ENCODE peak calls at places on chromosomes 11 and 22, in eight cellular contexts. One of them, this sample, is unnamed.

GRCh38 chr22:49619301-49619700 is 208.4 kb downstream of the BRD1 start:
- DNase-seq in A549: no peak
- DNase-seq in neural progenitor cell: no peak
- DNase-seq in dorsolateral prefrontal cortex: peak; percentile 32
- DNase-seq in IMR-90: no peak
- DNase-seq in ovary: peak; percentile 2
- DNase-seq in AG04450: no peak
- DNase-seq in BJ: no peak
- DNase-seq in this sample: no peak

GRCh38 chr22:49828599-49828965 is 909 bp upstream of the BRD1 start:
- DNase-seq in A549: no peak
- DNase-seq in neural progenitor cell: no peak
- DNase-seq in dorsolateral prefrontal cortex: no peak
- DNase-seq in IMR-90: no peak
- DNase-seq in ovary: no peak
- DNase-seq in AG04450: no peak
- DNase-seq in BJ: no peak
- DNase-seq in this sample: no peak

GRCh38 chr11:123231263-123231662 is 36.2 kb upstream of the CLMP start:
- DNase-seq in A549: peak; percentile 38
- DNase-seq in neural progenitor cell: no peak
- DNase-seq in dorsolateral prefrontal cortex: no peak
- DNase-seq in IMR-90: peak; percentile 86
- DNase-seq in ovary: no peak
- DNase-seq in AG04450: no peak
- DNase-seq in BJ: peak; percentile 57
- DNase-seq in this sample: no peak

GRCh38 chr11:1151366-1152315 is 6.1 kb upstream of the MUC5AC start:
- DNase-seq in A549: no peak
- DNase-seq in neural progenitor cell: no peak
- DNase-seq in dorsolateral prefrontal cortex: no peak
- DNase-seq in IMR-90: no peak
- DNase-seq in ovary: no peak
- DNase-seq in AG04450: no peak
- DNase-seq in BJ: no peak
- DNase-seq in this sample: no peak

GRCh38 chr11:103987631-103988594 is 48.5 kb upstream of the DDI1 start:
- DNase-seq in A549: no peak
- DNase-seq in neural progenitor cell: peak; percentile 54
- DNase-seq in dorsolateral prefrontal cortex: no peak
- DNase-seq in IMR-90: peak; percentile 17
- DNase-seq in ovary: no peak
- DNase-seq in AG04450: no peak
- DNase-seq in BJ: no peak
- DNase-seq in this sample: no peak

GRCh38 chr11:7004482-7004881 is 15.7 kb downstream of the ZNF214 start:
- DNase-seq in A549: no peak
- DNase-seq in neural progenitor cell: no peak
- DNase-seq in dorsolateral prefrontal cortex: no peak
- DNase-seq in IMR-90: peak; percentile 86
- DNase-seq in ovary: no peak
- DNase-seq in AG04450: no peak
- DNase-seq in BJ: peak; percentile 39
- DNase-seq in this sample: no peak

GRCh38 chr11:94524293-94524692 is 12.0 kb downstream of the C11orf97 start:
- DNase-seq in A549: no peak
- DNase-seq in neural progenitor cell: no peak
- DNase-seq in dorsolateral prefrontal cortex: no peak
- DNase-seq in IMR-90: no peak
- DNase-seq in ovary: no peak
- DNase-seq in AG04450: no peak
- DNase-seq in BJ: no peak
- DNase-seq in this sample: no peak

GRCh38 chr11:68312117-68312779 is at the start of gene LRP5:
- DNase-seq in A549: no peak
- DNase-seq in neural progenitor cell: peak; percentile 73
- DNase-seq in dorsolateral prefrontal cortex: no peak
- DNase-seq in IMR-90: peak; percentile 10
- DNase-seq in ovary: peak; percentile 63
- DNase-seq in AG04450: no peak
- DNase-seq in BJ: no peak
- DNase-seq in this sample: no peak

GRCh38 chr11:114137054-114137453 is 77.5 kb downstream of the ZBTB16 start:
- DNase-seq in A549: no peak
- DNase-seq in neural progenitor cell: no peak
- DNase-seq in dorsolateral prefrontal cortex: no peak
- DNase-seq in IMR-90: no peak
- DNase-seq in ovary: no peak
- DNase-seq in AG04450: no peak
- DNase-seq in BJ: no peak
- DNase-seq in this sample: no peak

GRCh38 chr22:40391417-40391816 is 21.0 kb downstream of the SGSM3 start:
- DNase-seq in A549: no peak
- DNase-seq in neural progenitor cell: no peak
- DNase-seq in dorsolateral prefrontal cortex: no peak
- DNase-seq in IMR-90: peak; percentile 18
- DNase-seq in ovary: no peak
- DNase-seq in AG04450: no peak
- DNase-seq in BJ: no peak
- DNase-seq in this sample: no peak

GRCh38 chr11:104812416-104812815 is 85.8 kb downstream of the CASP12 start:
- DNase-seq in A549: no peak
- DNase-seq in neural progenitor cell: no peak
- DNase-seq in dorsolateral prefrontal cortex: no peak
- DNase-seq in IMR-90: no peak
- DNase-seq in ovary: no peak
- DNase-seq in AG04450: no peak
- DNase-seq in BJ: no peak
- DNase-seq in this sample: no peak

GRCh38 chr11:68397256-68397655 is 63.3 kb upstream of the PPP6R3 start:
- DNase-seq in A549: no peak
- DNase-seq in neural progenitor cell: no peak
- DNase-seq in dorsolateral prefrontal cortex: no peak
- DNase-seq in IMR-90: no peak
- DNase-seq in ovary: no peak
- DNase-seq in AG04450: no peak
- DNase-seq in BJ: no peak
- DNase-seq in this sample: no peak

GRCh38 chr22:29343313-29343805 is 27.9 kb upstream of the RASL10A start:
- DNase-seq in A549: no peak
- DNase-seq in neural progenitor cell: peak; percentile 18
- DNase-seq in dorsolateral prefrontal cortex: peak; percentile 77
- DNase-seq in IMR-90: peak; percentile 40
- DNase-seq in ovary: no peak
- DNase-seq in AG04450: no peak
- DNase-seq in BJ: peak; percentile 43
- DNase-seq in this sample: no peak

GRCh38 chr22:29345932-29346331 is 30.4 kb upstream of the RASL10A start:
- DNase-seq in A549: no peak
- DNase-seq in neural progenitor cell: no peak
- DNase-seq in dorsolateral prefrontal cortex: no peak
- DNase-seq in IMR-90: peak; percentile 4
- DNase-seq in ovary: no peak
- DNase-seq in AG04450: no peak
- DNase-seq in BJ: no peak
- DNase-seq in this sample: no peak

GRCh38 chr22:29342577-29343312 is 27.2 kb upstream of the RASL10A start:
- DNase-seq in A549: no peak
- DNase-seq in neural progenitor cell: no peak
- DNase-seq in dorsolateral prefrontal cortex: no peak
- DNase-seq in IMR-90: no peak
- DNase-seq in ovary: no peak
- DNase-seq in AG04450: no peak
- DNase-seq in BJ: no peak
- DNase-seq in this sample: no peak

GRCh38 chr22:29342177-29342576 is 26.7 kb upstream of the RASL10A start:
- DNase-seq in A549: no peak
- DNase-seq in neural progenitor cell: no peak
- DNase-seq in dorsolateral prefrontal cortex: no peak
- DNase-seq in IMR-90: no peak
- DNase-seq in ovary: no peak
- DNase-seq in AG04450: no peak
- DNase-seq in BJ: no peak
- DNase-seq in this sample: no peak

GRCh38 chr22:29344137-29344536 is 28.6 kb upstream of the RASL10A start:
- DNase-seq in A549: peak; percentile 31
- DNase-seq in neural progenitor cell: no peak
- DNase-seq in dorsolateral prefrontal cortex: no peak
- DNase-seq in IMR-90: peak; percentile 79
- DNase-seq in ovary: no peak
- DNase-seq in AG04450: no peak
- DNase-seq in BJ: peak; percentile 84
- DNase-seq in this sample: peak; percentile 66
- H3K4me3 ChIP-seq in A549: no peak overlapping the region
- H3K4me3 ChIP-seq in neural progenitor cell: no peak overlapping the region
- H3K4me3 ChIP-seq in dorsolateral prefrontal cortex: no peak overlapping the region
- H3K4me3 ChIP-seq in IMR-90: no peak overlapping the region
- H3K4me3 ChIP-seq in ovary: no peak overlapping the region
- H3K4me3 ChIP-seq in AG04450: no peak overlapping the region
- H3K4me3 ChIP-seq in BJ: no peak overlapping the region
- H3K4me3 ChIP-seq in this sample: no peak overlapping the region

DNA sequence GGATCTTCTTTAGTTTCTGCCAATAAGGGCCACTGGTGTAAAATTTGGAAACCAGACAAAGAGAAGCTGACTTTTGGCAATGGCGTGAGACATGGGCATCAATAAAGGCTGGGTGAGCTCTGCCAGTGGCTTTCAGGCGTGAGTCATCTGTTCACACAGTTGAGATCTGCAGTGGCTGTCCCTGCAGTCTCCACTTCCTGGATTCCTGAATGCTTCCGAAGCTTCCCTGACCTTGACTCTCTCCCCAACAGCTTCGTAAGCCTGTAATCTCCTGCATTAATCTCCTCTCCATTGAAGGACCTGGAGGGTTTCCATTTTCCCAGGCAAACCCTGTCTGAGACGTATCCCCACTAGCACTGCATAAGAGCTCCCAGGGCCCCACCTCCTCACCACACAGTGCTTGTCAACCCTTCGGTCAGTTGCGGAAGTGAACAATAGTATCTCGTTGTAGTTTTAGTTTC is 574.7 kb downstream of the TBC1D22A start:
- DNase-seq in A549: peak; percentile 73
- DNase-seq in neural progenitor cell: no peak
- DNase-seq in dorsolateral prefrontal cortex: no peak
- DNase-seq in IMR-90: peak; percentile 87
- DNase-seq in ovary: peak; percentile 31
- DNase-seq in AG04450: peak; percentile 42
- DNase-seq in BJ: peak; percentile 32
- DNase-seq in this sample: no peak
- H3K4me3 ChIP-seq in A549: peak overlapping the region; percentile 17
- H3K4me3 ChIP-seq in neural progenitor cell: no peak overlapping the region
- H3K4me3 ChIP-seq in dorsolateral prefrontal cortex: peak overlapping the region; percentile 38
- H3K4me3 ChIP-seq in IMR-90: peak overlapping the region; percentile 32
- H3K4me3 ChIP-seq in ovary: no peak overlapping the region
- H3K4me3 ChIP-seq in AG04450: peak overlapping the region; percentile 39
- H3K4me3 ChIP-seq in BJ: no peak overlapping the region
- H3K4me3 ChIP-seq in this sample: no peak overlapping the region

DNA sequence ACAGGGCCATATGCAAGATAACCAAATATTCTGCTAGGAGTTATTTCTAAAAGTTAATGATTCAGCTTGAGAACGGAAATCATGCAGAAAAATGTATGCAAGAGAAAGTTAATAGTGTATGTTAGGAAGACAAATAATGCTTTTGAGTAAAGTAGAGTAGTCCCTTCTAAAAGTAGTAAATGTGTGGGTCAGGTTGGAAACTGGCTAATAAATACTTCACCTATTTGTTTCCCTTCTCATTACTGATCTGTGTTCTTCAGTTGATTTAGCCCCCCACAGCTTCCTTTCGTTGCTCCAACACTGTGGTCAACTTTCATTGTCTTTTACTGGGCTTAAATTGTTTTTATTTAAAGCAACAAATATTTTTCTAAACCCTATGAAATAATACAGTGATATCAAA is 444.2 kb downstream of the CNTN5 start:
- DNase-seq in A549: no peak
- DNase-seq in neural progenitor cell: no peak
- DNase-seq in dorsolateral prefrontal cortex: no peak
- DNase-seq in IMR-90: no peak
- DNase-seq in ovary: no peak
- DNase-seq in AG04450: no peak
- DNase-seq in BJ: no peak
- DNase-seq in this sample: no peak
- H3K4me3 ChIP-seq in A549: no peak overlapping the region
- H3K4me3 ChIP-seq in neural progenitor cell: no peak overlapping the region
- H3K4me3 ChIP-seq in dorsolateral prefrontal cortex: no peak overlapping the region
- H3K4me3 ChIP-seq in IMR-90: no peak overlapping the region
- H3K4me3 ChIP-seq in ovary: no peak overlapping the region
- H3K4me3 ChIP-seq in AG04450: no peak overlapping the region
- H3K4me3 ChIP-seq in BJ: no peak overlapping the region
- H3K4me3 ChIP-seq in this sample: no peak overlapping the region

DNA sequence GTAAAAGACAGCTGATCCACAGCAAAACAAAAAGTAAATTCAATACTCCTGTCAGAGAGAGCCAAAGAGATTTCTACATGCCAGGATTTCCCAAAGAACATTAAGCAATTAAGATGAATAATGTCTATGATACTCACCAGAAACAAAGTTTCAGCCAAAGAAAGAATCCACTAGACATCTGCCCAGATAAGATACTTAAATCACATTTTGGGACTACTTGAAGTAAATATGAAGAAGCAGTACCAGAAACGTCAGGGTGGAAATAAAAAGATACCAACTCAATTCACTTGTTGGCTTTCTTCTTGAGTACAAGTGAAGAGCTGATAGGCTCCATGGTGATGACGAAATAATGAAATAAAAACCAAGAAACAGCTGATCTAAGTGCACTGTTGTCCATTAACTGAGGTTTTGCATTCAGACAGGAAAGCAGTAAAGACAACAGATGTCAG is 31.6 kb upstream of the ARHGAP32 start:
- DNase-seq in A549: no peak
- DNase-seq in neural progenitor cell: no peak
- DNase-seq in dorsolateral prefrontal cortex: no peak
- DNase-seq in IMR-90: peak; percentile 45
- DNase-seq in ovary: no peak
- DNase-seq in AG04450: no peak
- DNase-seq in BJ: peak; percentile 26
- DNase-seq in this sample: no peak
- H3K4me3 ChIP-seq in A549: no peak overlapping the region
- H3K4me3 ChIP-seq in neural progenitor cell: no peak overlapping the region
- H3K4me3 ChIP-seq in dorsolateral prefrontal cortex: no peak overlapping the region
- H3K4me3 ChIP-seq in IMR-90: no peak overlapping the region
- H3K4me3 ChIP-seq in ovary: no peak overlapping the region
- H3K4me3 ChIP-seq in AG04450: no peak overlapping the region
- H3K4me3 ChIP-seq in BJ: no peak overlapping the region
- H3K4me3 ChIP-seq in this sample: no peak overlapping the region

GRCh38 chr11:2382927-2383822 is 6.1 kb downstream of the CD81 start:
- DNase-seq in A549: no peak
- DNase-seq in neural progenitor cell: no peak
- DNase-seq in dorsolateral prefrontal cortex: no peak
- DNase-seq in IMR-90: peak; percentile 63
- DNase-seq in ovary: peak; percentile 60
- DNase-seq in AG04450: no peak
- DNase-seq in BJ: no peak
- DNase-seq in this sample: no peak
- H3K4me3 ChIP-seq in A549: no peak overlapping the region
- H3K4me3 ChIP-seq in neural progenitor cell: no peak overlapping the region
- H3K4me3 ChIP-seq in dorsolateral prefrontal cortex: peak overlapping the region; percentile 25
- H3K4me3 ChIP-seq in IMR-90: no peak overlapping the region
- H3K4me3 ChIP-seq in ovary: peak overlapping the region; percentile 3
- H3K4me3 ChIP-seq in AG04450: no peak overlapping the region
- H3K4me3 ChIP-seq in BJ: no peak overlapping the region
- H3K4me3 ChIP-seq in this sample: no peak overlapping the region